ENCODE peak calls at places on chromosomes 7 and 10, in seven cellular contexts. W is PC-9, L is IMR-90, R is OCI-LY7, J is psoas muscle, C is thyroid gland, E is pancreas. X is an unnamed sample.
A peak's percentile ranks its signal among the peaks of the same experiment; 100 is the strongest.

GRCh38 chr10:28328346-28328745 is 25.5 kb upstream of the MPP7 start:
- DNase-seq in W (no peak), L (peak; percentile 42), R (no peak), J (no peak), C (no peak), E (no peak), X (no peak)

GRCh38 chr10:115030483-115031200 is 62.5 kb upstream of the ATRNL1 start:
- DNase-seq in W (no peak), L (no peak), R (no peak), J (no peak), C (no peak), E (no peak), X (no peak)

GRCh38 chr10:31207636-31208035 is 111.4 kb upstream of the ZEB1 start:
- DNase-seq in W (no peak), L (peak; percentile 31), R (no peak), J (no peak), C (no peak), E (no peak), X (no peak)

GRCh38 chr10:6037975-6038624 is 24.1 kb downstream of the IL2RA start:
- DNase-seq in W (no peak), L (no peak), R (no peak), J (no peak), C (no peak), E (no peak), X (no peak)

GRCh38 chr10:99656199-99657064 is 2.9 kb upstream of the ENTPD7 start:
- DNase-seq in W (no peak), L (no peak), R (no peak), J (no peak), C (no peak), E (no peak), X (no peak)

GRCh38 chr10:59595584-59595983 is 114.1 kb downstream of the SLC16A9 start:
- DNase-seq in W (no peak), L (no peak), R (no peak), J (no peak), C (no peak), E (no peak), X (no peak)

GRCh38 chr10:111079781-111080180 is 3.0 kb downstream of the ADRA2A start:
- DNase-seq in W (no peak), L (no peak), R (no peak), J (no peak), C (no peak), E (no peak), X (no peak)

GRCh38 chr7:10122573-10123100 is 851.0 kb upstream of the PHF14 start:
- DNase-seq in W (no peak), L (no peak), R (no peak), J (no peak), C (no peak), E (no peak), X (no peak)

GRCh38 chr10:94299417-94299816 is 63.3 kb downstream of the NOC3L start:
- DNase-seq in W (peak; percentile 45), L (peak; percentile 48), R (no peak), J (no peak), C (no peak), E (no peak), X (no peak)

GRCh38 chr10:126131338-126131737 is 235.0 kb downstream of the FANK1 start:
- DNase-seq in W (no peak), L (peak; percentile 31), R (no peak), J (no peak), C (no peak), E (no peak), X (no peak)

GRCh38 chr7:87513735-87514319 is 38.3 kb upstream of the ABCB4 start:
- DNase-seq in W (no peak), L (no peak), R (no peak), J (no peak), C (no peak), E (no peak), X (no peak)

GRCh38 chr7:150830957-150831356 is 21.4 kb upstream of the AOC1 start:
- DNase-seq in W (peak; percentile 68), L (no peak), R (no peak), J (no peak), C (no peak), E (no peak), X (no peak)

GRCh38 chr7:63925262-63925625 is 73.4 kb upstream of the ZNF722 start:
- DNase-seq in W (no peak), L (no peak), R (no peak), J (no peak), C (peak; percentile 39), E (peak; percentile 22), X (no peak)

GRCh38 chr7:6276911-6277408 is 4.5 kb upstream of the CYTH3 start:
- DNase-seq in W (peak; percentile 21), L (no peak), R (no peak), J (no peak), C (no peak), E (no peak), X (no peak)
- H3K4me3 ChIP-seq in W (no peak overlapping the region), L (no peak overlapping the region), R (no peak overlapping the region), J (no peak overlapping the region), C (no peak overlapping the region), E (no peak overlapping the region), X (no peak overlapping the region)

DNA sequence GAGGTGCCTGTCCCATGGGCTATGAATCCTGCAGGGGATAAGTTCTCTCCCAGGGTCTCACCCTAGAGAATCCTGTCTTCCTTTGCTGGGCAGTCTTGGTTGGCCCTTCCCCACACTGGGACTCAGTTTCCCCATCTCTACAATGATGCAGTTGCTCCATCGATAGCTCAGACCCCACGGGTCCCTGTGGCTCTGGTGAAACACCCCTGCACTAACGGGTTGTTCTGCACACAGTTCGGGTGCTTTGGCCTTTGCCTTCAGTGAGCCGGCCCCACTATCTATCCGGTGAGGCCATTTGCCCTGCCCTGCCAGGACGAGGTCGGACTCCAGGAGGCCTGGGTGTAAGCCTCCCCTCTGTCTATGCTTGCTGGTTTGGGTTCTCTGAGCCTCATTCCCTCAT is 76.5 kb upstream of the PCBD1 start:
- DNase-seq in W (no peak), L (no peak), R (no peak), J (no peak), C (no peak), E (no peak), X (no peak)
- H3K4me1 ChIP-seq in W (no peaks in the 10 kb centered on the region), L (no peaks in the 10 kb centered on the region), R (no peaks in the 10 kb centered on the region), J (peaks cover 4% of the 10 kb centered on the region), C (no peaks in the 10 kb centered on the region), E (no peaks in the 10 kb centered on the region), X (no peaks in the 10 kb centered on the region)

GRCh38 chr7:80922254-80923049 is 3.6 kb upstream of the SEMA3C start:
- DNase-seq in W (peak; percentile 49), L (no peak), R (no peak), J (no peak), C (no peak), E (no peak), X (no peak)

GRCh38 chr7:80921130-80921529 is 2.3 kb upstream of the SEMA3C start:
- DNase-seq in W (no peak), L (no peak), R (no peak), J (no peak), C (no peak), E (no peak), X (no peak)

GRCh38 chr7:80918909-80919721 is at the start of gene SEMA3C:
- DNase-seq in W (peak; percentile 98), L (peak; percentile 94), R (no peak), J (peak; percentile 94), C (peak; percentile 89), E (peak; percentile 80), X (no peak)

GRCh38 chr7:80918406-80918805 is 445 bp downstream of the SEMA3C start:
- DNase-seq in W (peak; percentile 12), L (no peak), R (no peak), J (no peak), C (peak; percentile 14), E (no peak), X (no peak)

DNA sequence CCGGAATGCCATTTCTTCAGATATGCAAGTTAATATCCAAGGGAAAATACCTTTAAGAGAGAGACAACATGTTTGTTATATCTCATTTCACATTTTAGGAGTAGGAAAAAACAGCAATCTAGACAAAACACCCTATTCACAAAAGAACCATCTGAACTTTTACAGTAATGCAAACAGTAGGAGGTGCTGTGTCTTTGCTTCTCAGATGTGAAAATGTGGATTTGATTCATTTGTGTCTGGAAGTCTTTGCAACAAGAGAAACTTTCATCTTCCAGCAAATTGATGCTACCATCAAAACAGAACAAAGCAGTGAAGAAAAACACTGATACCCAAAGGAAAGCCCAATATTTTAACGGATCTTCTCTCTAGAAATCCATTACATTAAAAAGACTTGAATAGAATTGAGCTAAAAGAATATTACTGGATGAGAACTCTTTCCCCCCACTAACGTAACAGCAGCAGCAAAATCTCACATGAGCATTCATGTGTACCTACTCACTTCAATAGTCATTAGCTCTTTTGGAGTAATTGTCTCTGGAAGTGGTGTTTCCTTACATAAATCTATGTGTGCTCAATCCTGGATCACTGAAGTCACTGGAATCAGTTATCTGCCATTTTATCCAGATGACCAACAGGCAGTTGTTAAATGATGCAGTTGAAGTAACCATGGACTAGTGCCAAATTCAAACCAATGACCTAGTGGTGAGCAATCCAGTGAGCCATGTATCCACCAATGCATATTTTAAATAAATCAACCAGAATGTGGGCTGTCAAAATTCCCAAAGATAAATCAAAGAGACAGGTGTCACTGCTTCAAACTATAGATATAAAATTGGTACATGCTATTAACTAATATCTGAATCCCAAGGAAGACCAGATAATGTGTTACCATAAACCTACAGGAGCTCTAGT is 1.8 kb downstream of the SEMA3C start:
- DNase-seq in W (no peak), L (peak; percentile 89), R (no peak), J (no peak), C (no peak), E (no peak), X (no peak)
- TF ChIP-seq CTCF in W (no peak), L (peak; percentile 59), R (no peak), J (peak; percentile 38), C (peak; percentile 31), E (no peak), X (no peak)

GRCh38 chr7:157545681-157546060 is 208.9 kb downstream of the DNAJB6 start:
- DNase-seq in W (no peak), L (no peak), R (no peak), J (no peak), C (no peak), E (no peak), X (no peak)
- H3K4me3 ChIP-seq in W (no peak overlapping the region), L (no peak overlapping the region), R (no peak overlapping the region), J (no peak overlapping the region), C (no peak overlapping the region), E (no peak overlapping the region), X (no peak overlapping the region)

DNA sequence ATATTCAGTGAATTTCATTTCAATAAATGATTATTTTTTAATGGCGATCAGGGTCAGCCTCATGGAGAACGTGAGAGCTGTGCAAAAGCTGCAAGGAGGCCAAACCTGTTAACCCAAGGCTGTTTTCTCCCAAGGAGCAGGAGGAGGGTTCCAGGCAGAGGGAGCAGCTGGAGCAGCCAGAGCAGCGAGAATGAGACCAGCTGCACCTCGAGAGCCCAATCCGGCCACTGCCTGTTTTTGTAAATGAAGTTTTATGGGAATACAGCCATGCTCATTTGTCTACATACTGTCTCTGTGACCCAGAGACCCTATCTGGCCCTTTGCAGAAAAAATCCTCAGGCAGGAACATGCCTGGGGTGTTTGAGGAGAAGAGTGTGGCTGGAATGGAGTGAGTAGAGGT is 104.9 kb downstream of the GRK5 start:
- DNase-seq in W (no peak), L (no peak), R (no peak), J (no peak), C (no peak), E (no peak), X (no peak)
- H3K4me1 ChIP-seq in W (peaks cover 33% of the 10 kb centered on the region), L (peaks cover 39% of the 10 kb centered on the region), R (peaks cover 44% of the 10 kb centered on the region), J (peaks cover 7% of the 10 kb centered on the region), C (peaks cover 62% of the 10 kb centered on the region), E (no peaks in the 10 kb centered on the region), X (peaks cover 36% of the 10 kb centered on the region)

GRCh38 chr7:7968544-7969305 is at the start of gene GLCCI1:
- DNase-seq in W (peak; percentile 99), L (peak; percentile 95), R (peak; percentile 98), J (peak; percentile 95), C (peak; percentile 98), E (peak; percentile 95), X (peak; percentile 92)
- TF ChIP-seq CTCF in W (no peak), L (no peak), R (no peak), J (no peak), C (no peak), E (no peak), X (no peak)

X was measured in CD8-positive, alpha-beta T cell.